ENCODE peak calls at places on chromosomes 2 and 18, in five cellular contexts. F is mesenchymal stem cell, A is neuronal stem cell, H is H1, Q is trophoblast cell. T is an unnamed sample.

GRCh38 chr2:74313497-74313896 is 29.7 kb downstream of the SLC4A5 start:
- DNase-seq in F (no peak), H (peak), A (no peak), Q (no peak), T (no peak)

GRCh38 chr18:48580066-48580465 is 41.2 kb downstream of the CTIF start:
- DNase-seq in H (no peak), F (no peak), A (no peak), Q (no peak), T (no peak)

GRCh38 chr2:216717491-216717901 is 22.1 kb upstream of the IGFBP5 start:
- DNase-seq in F (no peak), H (no peak), A (no peak), Q (no peak), T (peak)

GRCh38 chr18:62745089-62745751 is 29.9 kb downstream of the PHLPP1 start:
- DNase-seq in H (no peak), A (no peak), F (no peak), Q (peak), T (no peak)

GRCh38 chr2:234705108-234705507 is 208.2 kb upstream of the ARL4C start:
- DNase-seq in A (no peak), H (no peak), F (peak), Q (peak), T (no peak)

GRCh38 chr2:233700028-233700635 is 7.4 kb downstream of the UGT1A6 start:
- DNase-seq in A (peak), H (no peak), F (peak), Q (peak), T (no peak)

GRCh38 chr18:75128911-75129716 is 79.8 kb downstream of the PTGR3 start:
- DNase-seq in H (peak), Q (no peak), A (no peak), F (no peak), T (no peak)

GRCh38 chr2:53633441-53633840 is 134.2 kb upstream of the CHAC2 start:
- DNase-seq in H (no peak), A (no peak), Q (peak), F (peak), T (no peak)

GRCh38 chr18:74963820-74964446 is 245.0 kb downstream of the PTGR3 start:
- DNase-seq in A (no peak), Q (peak), F (peak), H (no peak), T (peak)

GRCh38 chr2:41716497-41716896 is 331.3 kb upstream of the PKDCC start:
- DNase-seq in Q (no peak), F (no peak), A (no peak), H (no peak), T (no peak)

GRCh38 chr2:233542507-233542906 is 24.1 kb downstream of the USP40 start:
- DNase-seq in Q (peak), A (no peak), H (no peak), F (peak), T (no peak)

GRCh38 chr2:71226391-71226964 is 425 bp downstream of the PAIP2B start:
- DNase-seq in F (no peak), Q (peak), A (peak), H (peak), T (peak)

GRCh38 chr2:71566271-71566858 is 113.0 kb downstream of the DYSF start:
- DNase-seq in H (no peak), Q (no peak), F (no peak), A (no peak), T (no peak)

GRCh38 chr2:27212626-27213471 is 781 bp upstream of the SLC5A6 start:
- DNase-seq in H (no peak), F (peak), A (no peak), Q (peak), T (no peak)

GRCh38 chr2:215793747-215794595 is 219.4 kb downstream of the MREG start:
- DNase-seq in A (no peak), H (no peak), F (peak), Q (peak), T (no peak)

GRCh38 chr2:96251721-96252292 is 14.0 kb downstream of the TMEM127 start:
- DNase-seq in H (no peak), A (peak), Q (peak), F (peak), T (peak)

GRCh38 chr2:2256011-2256410 is 75.1 kb downstream of the MYT1L start:
- DNase-seq in H (no peak), F (no peak), A (no peak), Q (no peak), T (no peak)

GRCh38 chr2:8525582-8526402 is 156.1 kb upstream of the ID2 start:
- DNase-seq in H (no peak), Q (peak), F (peak), A (no peak), T (peak)

GRCh38 chr2:157460384-157460837 is 16.5 kb upstream of the CYTIP start:
- DNase-seq in H (no peak), A (peak), F (peak), Q (peak), T (no peak)

GRCh38 chr2:102967451-102967850 is 205.6 kb downstream of the TMEM182 start:
- DNase-seq in Q (no peak), H (no peak), A (no peak), F (no peak), T (no peak)

GRCh38 chr2:938181-939005 is 12.3 kb upstream of the SNTG2 start:
- DNase-seq in F (no peak), A (no peak), H (peak), Q (no peak), T (no peak)

GRCh38 chr18:3973191-3973590 is 481.9 kb downstream of the DLGAP1 start:
- DNase-seq in H (no peak), A (no peak), F (no peak), Q (no peak), T (no peak)

GRCh38 chr18:66317243-66318090 is 286.4 kb downstream of the CDH19 start:
- DNase-seq in H (no peak), F (no peak), Q (no peak), A (no peak), T (no peak)

GRCh38 chr18:48308027-48308635 is 101.1 kb downstream of the ZBTB7C start:
- DNase-seq in F (no peak), Q (peak), A (no peak), H (no peak), T (no peak)

GRCh38 chr2:210072922-210073509 is 70.6 kb downstream of the RPE start:
- DNase-seq in H (no peak), A (no peak), F (peak), Q (peak), T (no peak)

GRCh38 chr18:48882379-48882778 is 68.4 kb downstream of the SMAD7 start:
- DNase-seq in H (no peak), F (no peak), A (no peak), Q (no peak), T (no peak)

DNA sequence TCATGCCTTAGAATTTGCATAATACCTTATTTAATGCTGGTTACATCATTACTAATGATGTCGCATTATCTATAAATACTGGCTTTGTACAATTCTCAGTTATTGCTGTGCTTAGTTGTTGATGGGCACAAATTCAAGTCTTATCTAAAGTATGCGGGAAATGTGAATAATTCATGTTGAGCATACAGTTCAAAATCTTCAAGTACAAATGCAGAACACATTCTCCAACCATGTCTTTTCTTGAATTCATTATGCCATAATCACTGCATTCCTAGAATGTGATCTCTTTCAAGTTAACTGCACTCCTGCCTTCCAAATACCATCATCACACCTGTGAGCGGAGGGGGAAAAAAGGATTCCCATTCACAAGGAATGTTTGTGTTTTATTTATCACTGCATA is 337.0 kb downstream of the MBD2 start:
- DNase-seq in H (no peak), F (no peak), A (no peak), Q (peak), T (no peak)
- H2BK12ac ChIP-seq in H (no peak), F (no peak), A (no peak), Q (no peak), T (no peak)

DNA sequence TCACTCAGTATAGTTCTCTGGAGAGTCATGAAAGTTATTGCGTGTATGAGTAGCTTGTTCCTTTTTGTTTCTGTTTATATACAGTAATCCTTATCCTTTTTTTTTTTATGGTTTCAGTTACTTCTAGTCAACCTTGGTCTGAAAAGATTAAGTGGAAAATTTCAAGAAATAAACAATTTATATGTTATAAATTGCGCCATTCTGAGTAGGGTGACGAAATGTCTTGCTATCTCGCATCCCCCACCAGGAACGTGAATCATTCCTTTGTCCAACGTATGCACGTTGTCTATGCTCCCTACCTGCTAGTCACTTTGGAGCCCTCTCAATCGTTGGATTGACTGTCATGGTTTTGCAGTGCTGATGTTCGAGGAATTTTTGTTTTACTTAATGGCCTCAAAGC is 60.4 kb downstream of the FAM117B start:
- DNase-seq in Q (peak), A (no peak), F (peak), H (no peak), T (no peak)
- H3K23ac ChIP-seq in Q (no peak), A (no peak), F (no peak), H (no peak), T (no peak)

DNA sequence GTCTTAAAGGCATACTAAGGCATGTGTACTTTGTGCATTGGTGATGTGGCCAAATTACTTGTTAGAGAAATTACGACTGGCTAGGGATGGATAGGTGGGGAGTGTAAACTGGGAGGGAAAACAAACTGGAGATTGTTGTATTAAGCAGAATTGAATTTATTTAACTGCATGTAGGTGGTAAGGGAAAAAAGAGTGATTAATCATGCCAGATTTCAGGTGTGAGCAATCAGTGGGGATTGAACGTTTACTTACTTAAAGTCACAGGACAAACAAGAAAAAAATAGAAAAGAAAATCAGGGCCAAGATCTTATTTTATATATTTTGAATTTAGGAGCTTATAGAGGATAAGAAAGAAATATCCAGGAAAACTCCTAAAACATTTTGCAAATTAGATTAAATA is 88.6 kb downstream of the GULP1 start:
- DNase-seq in F (no peak), H (no peak), Q (no peak), A (no peak), T (no peak)
- H2BK12ac ChIP-seq in F (no peak), H (no peak), Q (no peak), A (no peak), T (no peak)

GRCh38 chr2:28801726-28802125 is 8.9 kb upstream of the SPDYA start:
- DNase-seq in A (no peak), Q (peak), H (no peak), F (peak), T (no peak)

DNA sequence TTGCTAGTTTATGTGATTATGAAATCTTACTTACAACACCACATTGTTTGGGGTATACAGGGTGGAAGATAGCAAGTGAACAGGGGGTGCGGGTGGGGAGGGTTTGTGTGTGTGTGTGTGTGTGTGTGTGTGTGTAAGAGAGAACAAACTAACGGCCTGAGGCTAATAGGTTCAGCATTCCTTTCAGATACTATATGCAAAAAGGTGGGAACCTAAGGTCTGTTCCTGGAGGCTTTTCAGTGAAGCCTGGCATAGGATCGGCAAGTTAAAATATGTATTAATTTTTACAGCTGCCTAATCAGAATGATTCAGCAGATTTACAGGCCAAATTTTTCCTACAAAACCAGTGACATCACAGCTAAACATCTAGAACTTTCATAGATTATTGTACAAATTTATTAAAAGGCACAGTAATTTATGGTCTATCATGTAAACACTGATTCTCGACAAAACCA is 7.6 kb upstream of the SPDYA start:
- DNase-seq in F (peak), H (no peak), Q (no peak), A (no peak), T (no peak)
- H3K23ac ChIP-seq in F (no peak), H (no peak), Q (no peak), A (no peak), T (no peak)

GRCh38 chr18:21162786-21163185 is 51.2 kb upstream of the ROCK1 start:
- DNase-seq in H (no peak), Q (no peak), F (no peak), A (no peak), T (no peak)

GRCh38 chr18:21163647-21164625 is 52.3 kb upstream of the ROCK1 start:
- DNase-seq in A (no peak), H (no peak), F (peak), Q (peak), T (no peak)

GRCh38 chr18:21168880-21169279 is 57.3 kb upstream of the ROCK1 start:
- DNase-seq in F (no peak), H (no peak), Q (no peak), A (no peak), T (no peak)

GRCh38 chr18:21164746-21165145 is 53.1 kb upstream of the ROCK1 start:
- DNase-seq in A (no peak), F (peak), Q (no peak), H (no peak), T (no peak)

GRCh38 chr18:21167641-21168372 is 56.2 kb upstream of the ROCK1 start:
- DNase-seq in F (no peak), Q (peak), A (peak), H (peak), T (peak)
- H2BK12ac ChIP-seq in F (no peak), Q (no peak), A (no peak), H (no peak), T (no peak)

GRCh38 chr2:112625474-112626114 is 20.1 kb upstream of the SLC20A1 start:
- DNase-seq in Q (no peak), F (no peak), H (no peak), A (no peak), T (no peak)

GRCh38 chr2:112629224-112629623 is 16.5 kb upstream of the SLC20A1 start:
- DNase-seq in Q (peak), A (no peak), H (no peak), F (no peak), T (no peak)

GRCh38 chr2:112626604-112627059 is 19.1 kb upstream of the SLC20A1 start:
- DNase-seq in H (peak), Q (peak), A (no peak), F (peak), T (peak)

GRCh38 chr2:112629823-112630222 is 15.9 kb upstream of the SLC20A1 start:
- DNase-seq in A (no peak), F (no peak), Q (peak), H (no peak), T (no peak)

DNA sequence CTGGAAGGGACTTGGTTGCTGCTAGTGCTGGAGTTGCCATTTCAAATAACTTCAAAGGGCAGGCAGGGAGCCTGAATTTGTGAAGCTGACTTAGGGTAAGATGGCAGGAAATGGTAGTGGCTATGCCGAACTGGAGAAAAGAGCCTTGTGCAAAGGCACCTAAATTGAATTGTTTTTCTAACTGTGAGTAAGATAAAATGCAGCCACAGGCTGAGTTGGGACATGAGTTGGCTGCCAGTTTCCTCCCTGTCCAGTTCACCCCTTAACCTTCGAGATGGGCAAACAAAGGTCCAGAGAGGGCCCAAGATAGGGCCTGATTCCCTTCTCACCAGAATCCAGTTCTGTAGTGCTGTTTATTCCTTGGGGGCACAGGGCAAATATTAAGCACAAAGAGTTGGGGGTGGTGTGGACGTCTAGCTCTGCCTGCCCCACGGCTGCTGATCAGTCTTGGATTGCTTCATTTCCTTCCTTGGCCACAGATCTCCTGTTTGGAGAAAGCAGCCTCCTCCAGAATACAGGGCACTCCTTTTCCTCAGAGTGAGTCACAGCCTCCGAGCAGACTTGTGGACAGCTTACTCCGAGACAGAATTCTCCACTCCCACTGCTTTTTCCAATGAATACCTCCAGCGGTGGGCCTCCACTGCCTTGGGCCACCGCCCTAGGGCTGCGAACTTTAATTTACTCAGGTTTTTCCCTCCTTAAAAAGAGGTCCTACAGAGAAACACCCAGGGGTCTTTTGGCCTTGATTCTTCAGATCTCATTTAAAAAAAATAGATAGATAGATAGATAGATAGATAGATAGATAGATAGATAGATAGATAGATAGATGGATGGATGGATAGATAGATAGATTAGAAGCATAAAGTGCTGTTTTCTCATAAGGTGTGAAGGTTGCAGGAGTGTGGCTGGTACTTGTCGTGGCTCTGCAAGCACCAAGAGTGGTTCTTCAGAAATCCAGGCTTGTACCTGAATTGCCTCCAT is 18.4 kb upstream of the SLC20A1 start:
- DNase-seq in Q (peak), A (no peak), H (no peak), F (peak), T (no peak)
- H3K23ac ChIP-seq in Q (no peak), A (no peak), H (no peak), F (no peak), T (no peak)

GRCh38 chr2:105771841-105772240 is 27.1 kb downstream of the NCK2 start:
- DNase-seq in H (no peak), Q (no peak), A (no peak), F (peak), T (no peak)

GRCh38 chr2:105768961-105769452 is 24.3 kb downstream of the NCK2 start:
- DNase-seq in H (no peak), A (no peak), F (peak), Q (no peak), T (no peak)

GRCh38 chr2:105770162-105770561 is 25.4 kb downstream of the NCK2 start:
- DNase-seq in A (no peak), H (no peak), F (no peak), Q (no peak), T (no peak)

GRCh38 chr2:105768176-105768575 is 23.5 kb downstream of the NCK2 start:
- DNase-seq in Q (no peak), A (no peak), F (no peak), H (no peak), T (no peak)

DNA sequence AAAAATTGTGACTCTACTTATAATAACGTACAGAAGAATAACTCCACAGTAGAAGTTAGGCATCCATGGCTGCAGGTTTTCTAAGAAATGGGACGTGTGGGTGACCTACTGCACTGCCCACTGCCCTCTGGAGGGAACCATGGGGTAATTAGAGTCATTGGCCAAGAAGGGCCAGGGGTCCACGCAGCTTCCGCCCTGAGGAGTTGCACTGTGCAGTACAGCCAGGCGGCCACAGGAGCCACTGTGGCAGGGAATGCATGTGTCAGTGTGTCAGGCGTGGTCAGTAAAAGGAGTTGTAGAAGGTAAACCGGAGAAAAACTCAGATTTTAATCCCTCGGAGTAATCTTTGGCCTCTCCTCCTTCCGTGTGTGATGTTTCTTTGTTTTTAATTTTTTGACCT is 24.8 kb downstream of the NCK2 start:
- DNase-seq in H (no peak), A (no peak), Q (no peak), F (no peak), T (peak)
- H2BK12ac ChIP-seq in H (no peak), A (no peak), Q (no peak), F (no peak), T (no peak)

DNA sequence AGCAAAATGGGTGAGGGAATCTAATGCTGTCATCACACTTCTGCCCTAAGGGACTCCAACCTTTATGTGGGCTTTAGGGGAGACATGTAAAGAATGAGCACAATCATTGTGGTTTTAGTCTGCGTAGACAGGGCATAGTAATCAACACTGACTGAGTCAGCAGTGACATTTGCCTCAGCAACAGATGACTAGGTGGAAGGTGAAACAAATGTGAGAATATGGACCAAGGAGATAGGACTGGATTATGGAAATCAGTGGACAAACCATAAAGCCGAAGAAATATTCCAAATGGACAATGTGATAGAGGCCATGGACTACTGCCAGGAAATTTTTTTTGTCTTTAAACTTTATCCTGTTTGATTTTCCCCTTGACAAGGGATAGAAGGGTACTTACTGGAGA is 83.9 kb downstream of the PDK1 start:
- DNase-seq in A (no peak), F (peak), Q (peak), H (no peak), T (no peak)
- H3K23ac ChIP-seq in A (no peak), F (no peak), Q (no peak), H (no peak), T (no peak)

GRCh38 chr2:11457935-11458334 is 8.0 kb downstream of the E2F6 start:
- DNase-seq in A (no peak), Q (no peak), H (no peak), F (no peak), T (no peak)
- H2BK12ac ChIP-seq in A (no peak), Q (no peak), H (no peak), F (no peak), T (no peak)

T was measured in H9.